ENCODE peak calls at places on chromosomes 5 and 9, in four cellular contexts. One of them, this sample, is unnamed. For H3K4me1, the result is how much of the 10 kb centered on the place peaks cover.

GRCh38 chr5:62621280-62621679 is 42.7 kb downstream of the LRRC70 start:
- DNase-seq in heart left ventricle: no peak
- DNase-seq in Peyer's patch: no peak
- DNase-seq in thyroid gland: no peak
- DNase-seq in this sample: no peak

GRCh38 chr5:15365040-15365439 is 134.9 kb upstream of the FBXL7 start:
- DNase-seq in thyroid gland: no peak
- DNase-seq in Peyer's patch: no peak
- DNase-seq in heart left ventricle: no peak
- DNase-seq in this sample: no peak

GRCh38 chr5:156096259-156096658 is 230.7 kb upstream of the SGCD start:
- DNase-seq in Peyer's patch: no peak
- DNase-seq in thyroid gland: no peak
- DNase-seq in heart left ventricle: no peak
- DNase-seq in this sample: no peak

GRCh38 chr9:113388833-113389232 is 12.0 kb upstream of the HDHD3 start:
- DNase-seq in thyroid gland: no peak
- DNase-seq in Peyer's patch: peak
- DNase-seq in heart left ventricle: no peak
- DNase-seq in this sample: no peak

GRCh38 chr5:167816354-167816753 is 475.1 kb upstream of the WWC1 start:
- DNase-seq in Peyer's patch: no peak
- DNase-seq in heart left ventricle: no peak
- DNase-seq in thyroid gland: no peak
- DNase-seq in this sample: no peak

GRCh38 chr9:127463891-127464290 is 12.6 kb downstream of the LRSAM1 start:
- DNase-seq in heart left ventricle: peak
- DNase-seq in thyroid gland: no peak
- DNase-seq in Peyer's patch: no peak
- DNase-seq in this sample: no peak

GRCh38 chr9:5042661-5043178 is 57.6 kb downstream of the JAK2 start:
- DNase-seq in heart left ventricle: no peak
- DNase-seq in thyroid gland: no peak
- DNase-seq in Peyer's patch: peak
- DNase-seq in this sample: peak

GRCh38 chr9:108150736-108151135 is 661.2 kb upstream of the KLF4 start:
- DNase-seq in heart left ventricle: peak
- DNase-seq in Peyer's patch: no peak
- DNase-seq in thyroid gland: no peak
- DNase-seq in this sample: peak

GRCh38 chr5:343461-344401 is 22.2 kb downstream of the AHRR start:
- DNase-seq in Peyer's patch: no peak
- DNase-seq in heart left ventricle: no peak
- DNase-seq in thyroid gland: peak
- DNase-seq in this sample: peak

GRCh38 chr5:90747175-90747574 is 188.6 kb downstream of the ADGRV1 start:
- DNase-seq in Peyer's patch: no peak
- DNase-seq in thyroid gland: no peak
- DNase-seq in heart left ventricle: no peak
- DNase-seq in this sample: no peak

GRCh38 chr5:891117-891836 is 1.3 kb downstream of the BRD9 start:
- DNase-seq in heart left ventricle: no peak
- DNase-seq in thyroid gland: no peak
- DNase-seq in Peyer's patch: no peak
- DNase-seq in this sample: no peak

GRCh38 chr9:78573205-78573604 is 276.3 kb downstream of the PSAT1 start:
- DNase-seq in thyroid gland: no peak
- DNase-seq in heart left ventricle: no peak
- DNase-seq in Peyer's patch: no peak
- DNase-seq in this sample: no peak

GRCh38 chr5:33524476-33524875 is 83.7 kb downstream of the TARS1 start:
- DNase-seq in Peyer's patch: no peak
- DNase-seq in heart left ventricle: no peak
- DNase-seq in thyroid gland: no peak
- DNase-seq in this sample: no peak

GRCh38 chr9:38062498-38063362 is 6.3 kb downstream of the SHB start:
- DNase-seq in heart left ventricle: no peak
- DNase-seq in thyroid gland: no peak
- DNase-seq in Peyer's patch: no peak
- DNase-seq in this sample: no peak

GRCh38 chr5:149489605-149490037 is 61.6 kb downstream of the CSNK1A1 start:
- DNase-seq in thyroid gland: peak
- DNase-seq in Peyer's patch: no peak
- DNase-seq in heart left ventricle: peak
- DNase-seq in this sample: no peak

GRCh38 chr5:149487672-149488071 is 63.6 kb downstream of the CSNK1A1 start:
- DNase-seq in Peyer's patch: no peak
- DNase-seq in heart left ventricle: no peak
- DNase-seq in thyroid gland: no peak
- DNase-seq in this sample: no peak

GRCh38 chr5:149486726-149487635 is 64.3 kb downstream of the CSNK1A1 start:
- DNase-seq in Peyer's patch: no peak
- DNase-seq in thyroid gland: no peak
- DNase-seq in heart left ventricle: no peak
- DNase-seq in this sample: no peak

GRCh38 chr5:149488645-149489306 is 62.5 kb downstream of the CSNK1A1 start:
- DNase-seq in thyroid gland: peak
- DNase-seq in heart left ventricle: no peak
- DNase-seq in Peyer's patch: no peak
- DNase-seq in this sample: no peak

GRCh38 chr5:149485655-149486615 is 65.3 kb downstream of the CSNK1A1 start:
- DNase-seq in Peyer's patch: peak
- DNase-seq in thyroid gland: peak
- DNase-seq in heart left ventricle: peak
- DNase-seq in this sample: no peak
- TF ChIP-seq POLR2A in Peyer's patch: peak
- TF ChIP-seq POLR2A in thyroid gland: no peak
- TF ChIP-seq POLR2A in heart left ventricle: no peak
- TF ChIP-seq POLR2A in this sample: no peak

GRCh38 chr5:149061341-149061740 is 1.5 kb downstream of the SH3TC2 start:
- DNase-seq in Peyer's patch: no peak
- DNase-seq in heart left ventricle: no peak
- DNase-seq in thyroid gland: no peak
- DNase-seq in this sample: no peak
- H3K4me1 ChIP-seq in Peyer's patch: under half
- H3K4me1 ChIP-seq in heart left ventricle: half or more
- H3K4me1 ChIP-seq in thyroid gland: under half
- H3K4me1 ChIP-seq in this sample: under half

GRCh38 chr9:6128030-6128429 is 87.6 kb upstream of the IL33 start:
- DNase-seq in heart left ventricle: no peak
- DNase-seq in thyroid gland: no peak
- DNase-seq in Peyer's patch: no peak
- DNase-seq in this sample: no peak

GRCh38 chr9:6123402-6123801 is 92.2 kb upstream of the IL33 start:
- DNase-seq in thyroid gland: no peak
- DNase-seq in Peyer's patch: no peak
- DNase-seq in heart left ventricle: no peak
- DNase-seq in this sample: no peak

GRCh38 chr9:6121707-6122106 is 93.9 kb upstream of the IL33 start:
- DNase-seq in heart left ventricle: no peak
- DNase-seq in Peyer's patch: no peak
- DNase-seq in thyroid gland: no peak
- DNase-seq in this sample: no peak

GRCh38 chr9:6126377-6126776 is 89.2 kb upstream of the IL33 start:
- DNase-seq in thyroid gland: no peak
- DNase-seq in heart left ventricle: no peak
- DNase-seq in Peyer's patch: no peak
- DNase-seq in this sample: no peak
- H3K4me3 ChIP-seq in thyroid gland: no peak
- H3K4me3 ChIP-seq in heart left ventricle: no peak
- H3K4me3 ChIP-seq in Peyer's patch: no peak
- H3K4me3 ChIP-seq in this sample: no peak

GRCh38 chr9:115733318-115733717 is 420.3 kb upstream of the PAPPA start:
- DNase-seq in thyroid gland: no peak
- DNase-seq in Peyer's patch: no peak
- DNase-seq in heart left ventricle: no peak
- DNase-seq in this sample: no peak
- TF ChIP-seq POLR2A in thyroid gland: no peak
- TF ChIP-seq POLR2A in Peyer's patch: no peak
- TF ChIP-seq POLR2A in heart left ventricle: no peak
- TF ChIP-seq POLR2A in this sample: no peak

GRCh38 chr5:95986937-95987520 is 25.4 kb upstream of the ELL2 start:
- DNase-seq in heart left ventricle: no peak
- DNase-seq in thyroid gland: no peak
- DNase-seq in Peyer's patch: no peak
- DNase-seq in this sample: no peak
- H3K4me1 ChIP-seq in heart left ventricle: under half
- H3K4me1 ChIP-seq in thyroid gland: under half
- H3K4me1 ChIP-seq in Peyer's patch: under half
- H3K4me1 ChIP-seq in this sample: under half

DNA sequence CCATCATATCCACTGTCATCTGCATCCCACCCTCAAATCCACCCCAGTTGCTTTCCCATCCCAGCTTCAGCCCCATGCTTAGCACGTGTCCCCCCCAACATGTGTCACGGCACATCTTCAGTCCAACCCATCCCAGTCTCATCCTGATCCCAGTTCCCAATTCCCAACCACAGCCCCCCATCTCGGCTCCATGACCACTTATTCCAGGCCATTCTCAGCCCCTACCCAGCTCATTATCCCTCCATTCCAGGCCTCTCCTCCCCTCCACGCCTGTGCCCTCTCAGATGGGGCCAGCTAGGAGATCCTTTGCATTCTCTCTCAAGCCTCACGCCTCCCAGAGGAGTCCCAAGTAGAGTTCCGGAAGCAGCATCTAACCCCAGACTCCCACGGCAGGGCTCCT is 660 bp upstream of the DBN1 start:
- DNase-seq in thyroid gland: no peak
- DNase-seq in Peyer's patch: no peak
- DNase-seq in heart left ventricle: no peak
- DNase-seq in this sample: no peak
- H3K4me3 ChIP-seq in thyroid gland: no peak
- H3K4me3 ChIP-seq in Peyer's patch: no peak
- H3K4me3 ChIP-seq in heart left ventricle: peak
- H3K4me3 ChIP-seq in this sample: peak

DNA sequence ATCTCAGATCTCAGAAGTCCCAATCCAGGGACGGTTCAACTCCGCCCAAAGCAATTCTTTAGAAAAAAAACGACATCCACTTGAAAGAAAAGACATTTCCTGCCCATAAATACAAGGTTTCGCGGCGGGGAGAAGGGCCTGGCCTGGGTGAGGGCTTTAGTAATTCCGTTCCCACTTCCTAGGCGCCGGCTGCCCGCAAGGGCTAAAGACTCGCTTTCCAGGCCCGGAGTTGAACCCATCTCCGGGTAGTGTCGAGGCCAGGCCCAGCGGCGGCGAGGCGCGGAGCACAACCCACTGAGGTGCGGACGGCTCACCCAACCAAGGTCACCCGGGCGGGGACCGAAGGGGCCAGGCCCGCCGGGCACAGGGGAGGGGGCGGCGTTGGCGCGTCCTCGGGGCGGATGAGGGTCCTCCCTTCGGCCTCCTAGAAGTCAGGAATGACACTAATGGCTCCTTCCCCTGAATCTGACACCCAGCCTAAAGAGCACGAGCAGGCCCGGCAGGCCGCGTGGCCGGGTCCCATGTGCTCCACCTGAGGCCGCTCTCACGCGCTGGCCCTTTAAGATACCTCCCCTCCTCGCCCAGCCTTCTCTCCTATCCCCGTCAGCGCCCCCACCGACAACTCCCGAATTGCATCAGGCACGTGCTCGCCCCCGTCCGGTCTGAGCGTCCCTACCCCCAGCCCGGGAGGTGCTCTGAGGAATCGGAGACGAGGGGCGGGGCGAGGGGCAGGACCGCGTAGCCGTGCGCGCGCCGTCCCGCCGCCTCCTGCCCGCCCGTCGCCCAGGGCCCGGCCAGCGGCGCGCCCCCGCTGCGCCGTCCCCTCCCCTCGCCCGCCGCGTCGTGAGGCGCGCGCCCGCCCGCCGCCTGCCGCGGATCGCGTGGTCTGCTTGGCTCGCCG is 467 bp upstream of the LARP1 start:
- DNase-seq in Peyer's patch: peak
- DNase-seq in thyroid gland: peak
- DNase-seq in heart left ventricle: peak
- DNase-seq in this sample: peak
- TF ChIP-seq POLR2A in Peyer's patch: peak
- TF ChIP-seq POLR2A in thyroid gland: peak
- TF ChIP-seq POLR2A in heart left ventricle: peak
- TF ChIP-seq POLR2A in this sample: peak

GRCh38 chr9:136549010-136549980 is 3.4 kb upstream of the NOTCH1 start:
- DNase-seq in Peyer's patch: no peak
- DNase-seq in heart left ventricle: no peak
- DNase-seq in thyroid gland: no peak
- DNase-seq in this sample: no peak
- H3K4me1 ChIP-seq in Peyer's patch: half or more
- H3K4me1 ChIP-seq in heart left ventricle: under half
- H3K4me1 ChIP-seq in thyroid gland: under half
- H3K4me1 ChIP-seq in this sample: under half

GRCh38 chr5:142320851-142321560 is 3.8 kb downstream of the SPRY4 start:
- DNase-seq in thyroid gland: no peak
- DNase-seq in heart left ventricle: no peak
- DNase-seq in Peyer's patch: no peak
- DNase-seq in this sample: no peak
- H3K4me3 ChIP-seq in thyroid gland: no peak
- H3K4me3 ChIP-seq in heart left ventricle: peak
- H3K4me3 ChIP-seq in Peyer's patch: no peak
- H3K4me3 ChIP-seq in this sample: no peak